ENCODE peak calls at places on chromosomes 3 and 15, in four cellular contexts. One of them, this sample, is unnamed.

GRCh38 chr15:55993804-55994539 is 560 bp upstream of the NEDD4 start:
- DNase-seq in esophagus squamous epithelium: no peak
- DNase-seq in AG04450: peak
- DNase-seq in ELR: peak
- DNase-seq in this sample: peak

GRCh38 chr3:126461450-126462070 is 14.1 kb downstream of the ZXDC start:
- DNase-seq in esophagus squamous epithelium: no peak
- DNase-seq in AG04450: no peak
- DNase-seq in ELR: no peak
- DNase-seq in this sample: no peak

GRCh38 chr3:136670166-136670565 is 82.0 kb downstream of the STAG1 start:
- DNase-seq in esophagus squamous epithelium: no peak
- DNase-seq in AG04450: no peak
- DNase-seq in ELR: no peak
- DNase-seq in this sample: no peak

GRCh38 chr15:48940508-48940907 is 23.2 kb downstream of the SHC4 start:
- DNase-seq in esophagus squamous epithelium: no peak
- DNase-seq in AG04450: peak
- DNase-seq in ELR: peak
- DNase-seq in this sample: peak

GRCh38 chr15:96331942-96332853 is 1.7 kb downstream of the NR2F2 start:
- DNase-seq in esophagus squamous epithelium: no peak
- DNase-seq in AG04450: no peak
- DNase-seq in ELR: peak
- DNase-seq in this sample: no peak

GRCh38 chr3:170751083-170751893 is 118.7 kb downstream of the RPL22L1 start:
- DNase-seq in esophagus squamous epithelium: no peak
- DNase-seq in AG04450: peak
- DNase-seq in ELR: peak
- DNase-seq in this sample: peak

GRCh38 chr15:24676431-24676830 is 856 bp downstream of the NPAP1 start:
- DNase-seq in esophagus squamous epithelium: no peak
- DNase-seq in AG04450: no peak
- DNase-seq in ELR: no peak
- DNase-seq in this sample: no peak

GRCh38 chr15:22952826-22953579 is 27.2 kb downstream of the CYFIP1 start:
- DNase-seq in esophagus squamous epithelium: no peak
- DNase-seq in AG04450: no peak
- DNase-seq in ELR: no peak
- DNase-seq in this sample: no peak

GRCh38 chr3:101954946-101955345 is 105.6 kb downstream of the NFKBIZ start:
- DNase-seq in esophagus squamous epithelium: no peak
- DNase-seq in AG04450: no peak
- DNase-seq in ELR: no peak
- DNase-seq in this sample: peak

GRCh38 chr3:190272747-190273146 is 49.5 kb downstream of the CLDN1 start:
- DNase-seq in esophagus squamous epithelium: no peak
- DNase-seq in AG04450: no peak
- DNase-seq in ELR: no peak
- DNase-seq in this sample: no peak

This sample was measured in renal cortical epithelial cell.